ENCODE peak calls at places on chromosome 3, in ten cellular contexts. O is lung, C is Panc1, R is thyroid gland, B is brain microvascular endothelial cell, Q is heart right ventricle, N is HepG2, U is IMR-90, W is dorsolateral prefrontal cortex, E is cardiac muscle cell. P is an unnamed sample.

GRCh38 chr3:25945366-25945765 is 155.5 kb downstream of the OXSM start:
- DNase-seq in O (no peak), C (no peak), R (no peak), B (no peak), Q (no peak), N (no peak), U (no peak), W (no peak), E (no peak), P (no peak)

GRCh38 chr3:108485146-108485545 is 25.2 kb downstream of the MYH15 start:
- DNase-seq in O (no peak), C (no peak), R (no peak), B (no peak), Q (no peak), N (no peak), U (no peak), W (peak; percentile 21), E (no peak), P (no peak)

GRCh38 chr3:21170964-21171363 is 580.0 kb downstream of the ZNF385D start:
- DNase-seq in O (no peak), C (peak; percentile 4), R (no peak), B (peak; percentile 14), Q (no peak), N (no peak), U (no peak), W (no peak), E (peak; percentile 33), P (no peak)

GRCh38 chr3:128398586-128398985 is 68.1 kb downstream of the DNAJB8 start:
- DNase-seq in O (no peak), C (no peak), R (no peak), B (no peak), Q (no peak), N (no peak), U (no peak), W (no peak), E (no peak), P (no peak)

GRCh38 chr3:32816439-32817194 is 1.2 kb upstream of the TRIM71 start:
- DNase-seq in O (no peak), C (no peak), R (peak; percentile 5), B (no peak), Q (no peak), N (peak; percentile 95), U (no peak), W (no peak), E (peak; percentile 19), P (peak; percentile 5)

GRCh38 chr3:156978471-156978961 is 152.4 kb downstream of the LEKR1 start:
- DNase-seq in O (no peak), C (no peak), R (no peak), B (no peak), Q (no peak), N (no peak), U (peak; percentile 27), W (no peak), E (no peak), P (peak; percentile 24)

GRCh38 chr3:10374311-10374710 is 53.4 kb upstream of the SEC13 start:
- DNase-seq in O (no peak), C (no peak), R (no peak), B (no peak), Q (no peak), N (no peak), U (no peak), W (no peak), E (no peak), P (no peak)

GRCh38 chr3:142946861-142947260 is 16.6 kb downstream of the PAQR9 start:
- DNase-seq in O (no peak), C (no peak), R (no peak), B (no peak), Q (no peak), N (no peak), U (no peak), W (no peak), E (no peak), P (no peak)

DNA sequence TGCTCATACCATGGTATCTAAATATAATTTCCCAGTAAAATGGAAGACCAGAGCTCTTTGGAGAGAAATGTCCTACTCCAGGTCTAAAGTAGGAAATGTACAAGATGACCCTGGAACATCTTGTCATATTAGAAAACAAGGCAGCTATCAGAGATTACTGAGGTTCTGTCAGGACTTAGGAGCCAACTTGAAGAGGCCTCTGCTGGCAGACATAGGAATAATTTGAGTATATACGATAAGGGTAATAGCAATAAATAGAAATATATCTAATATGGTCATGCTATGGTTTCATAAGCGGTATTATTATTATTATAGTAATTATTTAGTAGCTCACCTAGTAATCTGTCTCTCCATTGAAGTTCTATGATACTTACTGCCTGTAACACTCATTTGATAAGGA is 224.2 kb downstream of the SOX2 start:
- DNase-seq in O (no peak), C (no peak), R (no peak), B (no peak), Q (no peak), N (no peak), U (no peak), W (no peak), E (no peak), P (no peak)
- TF ChIP-seq CTCF in O (no peak), C (no peak), R (no peak), B (no peak), Q (no peak), N (no peak), U (no peak), W (no peak), E (no peak), P (no peak)

GRCh38 chr3:192892981-192893827 is 24.5 kb downstream of the MB21D2 start:
- DNase-seq in O (peak; percentile 58), C (peak; percentile 69), R (no peak), B (peak; percentile 95), Q (peak; percentile 53), N (no peak), U (peak; percentile 91), W (no peak), E (peak; percentile 83), P (peak; percentile 90)
- H3K4me3 ChIP-seq in O (no peak overlapping the region), C (peak overlapping the region; percentile 38), R (no peak overlapping the region), B (peak overlapping the region; percentile 37), Q (no peak overlapping the region), N (no peak overlapping the region), U (peak overlapping the region; percentile 19), W (no peak overlapping the region), E (no peak overlapping the region), P (peak overlapping the region; percentile 5)

GRCh38 chr3:186093271-186093900 is 15.5 kb downstream of the ETV5 start:
- DNase-seq in O (no peak), C (no peak), R (no peak), B (no peak), Q (no peak), N (peak; percentile 58), U (no peak), W (no peak), E (no peak), P (no peak)
- TF ChIP-seq CTCF in O (no peak), C (peak; percentile 11), R (no peak), B (no peak), Q (no peak), N (peak; percentile 50), U (peak; percentile 6), W (no peak), E (no peak), P (no peak)

DNA sequence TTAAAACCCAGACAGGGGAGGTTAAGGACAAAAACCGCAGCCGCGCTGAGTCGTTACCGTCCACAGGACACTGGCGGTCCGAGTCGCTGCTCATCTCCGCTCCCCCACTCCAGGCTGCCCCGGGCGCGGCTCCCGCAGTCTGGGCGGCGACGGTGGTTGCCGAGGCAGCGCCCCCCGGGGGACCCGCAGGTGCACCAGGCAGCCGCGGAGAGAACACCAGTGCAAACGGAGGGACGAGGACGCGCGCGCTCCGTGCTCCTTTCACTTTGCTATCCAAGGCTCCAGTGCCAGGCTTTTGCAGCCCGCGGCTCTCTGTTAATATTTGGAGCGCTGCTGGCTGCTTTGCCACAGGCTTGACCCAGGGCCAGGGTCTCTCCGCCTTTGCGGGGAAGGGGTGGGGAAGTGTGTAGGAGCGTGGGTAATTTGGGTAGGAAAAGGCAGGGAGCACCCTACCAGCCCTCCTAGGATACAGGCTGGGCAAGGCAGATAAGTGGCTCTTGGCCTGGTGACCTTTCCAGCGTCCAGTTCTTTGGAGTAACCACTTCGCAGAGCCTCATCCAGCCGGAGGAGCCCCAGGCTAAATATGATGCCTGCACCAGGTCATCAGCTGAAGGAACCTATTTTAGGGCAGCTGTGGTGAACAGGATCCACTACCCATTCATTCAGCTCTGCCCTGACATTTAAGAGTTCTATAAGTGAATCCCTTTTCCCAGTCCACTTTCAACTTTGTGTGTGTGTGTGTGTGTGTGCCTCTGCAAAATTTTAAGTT is at the start of gene GADL1:
- DNase-seq in O (peak; percentile 32), C (no peak), R (peak; percentile 32), B (peak; percentile 23), Q (peak; percentile 23), N (no peak), U (peak; percentile 8), W (no peak), E (peak; percentile 21), P (peak; percentile 17)
- H3K4me3 ChIP-seq in O (peak within 1 kb of the TSS; percentile 36), C (peak within 1 kb of the TSS; percentile 47), R (peak within 1 kb of the TSS; percentile 33), B (peak within 1 kb of the TSS; percentile 57), Q (peak within 1 kb of the TSS; percentile 65), N (peak within 1 kb of the TSS; percentile 57), U (peak within 1 kb of the TSS; percentile 49), W (peak within 1 kb of the TSS; percentile 56), E (peak within 1 kb of the TSS; percentile 41), P (peak within 1 kb of the TSS; percentile 62)

DNA sequence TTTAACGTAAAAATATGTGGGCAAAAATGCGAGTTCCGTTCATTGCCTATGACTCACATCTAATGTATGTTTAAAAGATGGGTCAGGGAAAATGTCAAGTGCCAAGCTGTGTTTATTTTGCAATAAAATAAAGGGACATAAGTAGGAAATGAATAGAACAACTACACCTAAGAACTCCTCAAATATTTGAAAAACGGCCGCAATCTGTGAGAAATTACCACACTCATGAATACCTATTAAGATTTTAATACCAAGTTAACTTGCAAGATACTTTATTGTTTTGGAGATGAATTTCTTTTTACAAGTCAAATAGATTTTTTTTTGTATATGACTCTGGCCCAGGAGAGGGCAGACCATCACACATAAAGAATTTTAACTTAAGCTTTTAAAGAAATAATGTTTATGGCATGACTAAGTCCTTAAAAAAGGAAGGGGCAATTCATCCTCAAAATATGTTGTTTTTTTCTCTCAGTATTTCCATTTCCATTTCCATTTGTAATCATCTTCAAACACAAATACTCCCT is 152.7 kb downstream of the SUCNR1 start:
- DNase-seq in O (no peak), C (peak; percentile 91), R (no peak), B (peak; percentile 58), Q (no peak), N (no peak), U (peak; percentile 89), W (no peak), E (peak; percentile 80), P (peak; percentile 77)
- TF ChIP-seq CTCF in O (no peak), C (peak; percentile 26), R (no peak), B (peak; percentile 42), Q (no peak), N (no peak), U (peak; percentile 63), W (no peak), E (peak; percentile 39), P (peak; percentile 53)

GRCh38 chr3:112637700-112638099 is 3.2 kb downstream of the CCDC80 start:
- DNase-seq in O (no peak), C (no peak), R (peak; percentile 80), B (no peak), Q (no peak), N (no peak), U (no peak), W (no peak), E (no peak), P (no peak)
- H3K4me3 ChIP-seq in O (peak overlapping the region; percentile 14), C (no peak overlapping the region), R (no peak overlapping the region), B (peak overlapping the region; percentile 49), Q (peak overlapping the region; percentile 57), N (no peak overlapping the region), U (peak overlapping the region; percentile 62), W (no peak overlapping the region), E (no peak overlapping the region), P (peak overlapping the region; percentile 88)

GRCh38 chr3:188749010-188749617 is 422.7 kb upstream of the TPRG1 start:
- DNase-seq in O (no peak), C (peak; percentile 25), R (peak; percentile 50), B (no peak), Q (no peak), N (no peak), U (no peak), W (no peak), E (no peak), P (no peak)
- TF ChIP-seq CTCF in O (peak; percentile 52), C (peak; percentile 78), R (peak; percentile 39), B (peak; percentile 67), Q (peak; percentile 37), N (no peak), U (peak; percentile 25), W (peak; percentile 36), E (peak; percentile 37), P (peak; percentile 12)